ENCODE peak calls at places on chromosomes 11 and 22, in five cellular contexts. N is adipocyte, K is MM.1S, E is H9, F is SK-N-SH. O is an unnamed sample. For H3K4me1, the result is how much of the 10 kb centered on the place peaks cover.

GRCh38 chr22:46593211-46593676 is 26.9 kb upstream of the GRAMD4 start:
- DNase-seq in N (no peak), K (no peak), E (no peak), F (no peak), O (peak)

GRCh38 chr11:1085440-1086170 is 10.9 kb downstream of the MUC2 start:
- DNase-seq in N (no peak), K (no peak), E (no peak), F (no peak), O (no peak)

GRCh38 chr11:65151500-65151899 is 17.2 kb upstream of the SYVN1 start:
- DNase-seq in N (no peak), K (no peak), E (no peak), F (no peak), O (no peak)

GRCh38 chr11:94803491-94803890 is 35.3 kb downstream of the AMOTL1 start:
- DNase-seq in N (peak), K (no peak), E (no peak), F (no peak), O (no peak)

GRCh38 chr11:87453531-87454089 is 415.9 kb downstream of the TMEM135 start:
- DNase-seq in N (no peak), K (peak), E (no peak), F (no peak), O (no peak)

GRCh38 chr11:66727282-66727882 is 1.6 kb downstream of the SPTBN2 start:
- DNase-seq in N (peak), K (peak), E (peak), F (peak), O (peak)

GRCh38 chr11:60988658-60989057 is 17.2 kb downstream of the CD6 start:
- DNase-seq in N (no peak), K (no peak), E (no peak), F (no peak), O (no peak)

GRCh38 chr11:119829407-119829806 is 100.4 kb upstream of the NECTIN1 start:
- DNase-seq in N (no peak), K (no peak), E (no peak), F (no peak), O (no peak)

GRCh38 chr22:36577019-36577418 is 48.1 kb upstream of the EIF3D start:
- DNase-seq in N (peak), K (no peak), E (no peak), F (no peak), O (peak)

GRCh38 chr22:37242395-37242918 is 1.6 kb downstream of the RAC2 start:
- DNase-seq in N (no peak), K (peak), E (no peak), F (peak), O (no peak)

GRCh38 chr11:120316880-120317688 is 8.0 kb upstream of the TLCD5 start:
- DNase-seq in N (no peak), K (no peak), E (peak), F (no peak), O (no peak)

GRCh38 chr22:23169032-23169384 is 11.3 kb upstream of the BCR start:
- DNase-seq in N (no peak), K (no peak), E (no peak), F (no peak), O (no peak)

GRCh38 chr22:49797706-49798105 is 30.0 kb downstream of the BRD1 start:
- DNase-seq in N (no peak), K (no peak), E (no peak), F (no peak), O (no peak)

GRCh38 chr11:87878373-87878779 is 296.9 kb downstream of the RAB38 start:
- DNase-seq in N (peak), K (peak), E (no peak), F (no peak), O (peak)

GRCh38 chr11:108943853-108944252 is 279.0 kb downstream of the DDX10 start:
- DNase-seq in N (no peak), K (no peak), E (no peak), F (no peak), O (no peak)

GRCh38 chr22:20550057-20550817 is 42.8 kb downstream of the MED15 start:
- DNase-seq in N (no peak), K (no peak), E (no peak), F (no peak), O (no peak)

GRCh38 chr22:44574581-44575343 is 76.7 kb upstream of the RTL6 start:
- DNase-seq in N (no peak), K (no peak), E (no peak), F (peak), O (peak)

GRCh38 chr22:20229916-20230775 is 38.0 kb downstream of the RTN4R start:
- DNase-seq in N (no peak), K (no peak), E (no peak), F (no peak), O (no peak)

GRCh38 chr22:42236268-42236667 is 34.2 kb downstream of the TCF20 start:
- DNase-seq in N (no peak), K (no peak), E (no peak), F (no peak), O (no peak)

GRCh38 chr22:48504519-48505140 is 1323.0 kb downstream of the BRD1 start:
- DNase-seq in N (no peak), K (no peak), E (no peak), F (no peak), O (no peak)

GRCh38 chr11:135027461-135027860 is 615.4 kb upstream of the B3GAT1 start:
- DNase-seq in N (peak), K (peak), E (peak), F (no peak), O (peak)

GRCh38 chr11:20559523-20560300 is 39.7 kb upstream of the SLC6A5 start:
- DNase-seq in N (no peak), K (no peak), E (no peak), F (no peak), O (no peak)

GRCh38 chr11:64742940-64743590 is 877 bp downstream of the RASGRP2 start:
- DNase-seq in N (peak), K (peak), E (peak), F (peak), O (no peak)

GRCh38 chr11:74141274-74141695 is 29.5 kb downstream of the C2CD3 start:
- DNase-seq in N (no peak), K (no peak), E (no peak), F (no peak), O (peak)

GRCh38 chr11:92226331-92227232 is 2.0 kb downstream of the FAT3 start:
- DNase-seq in N (peak), K (no peak), E (peak), F (peak), O (peak)

GRCh38 chr11:31986201-31986889 is 104.5 kb upstream of the RCN1 start:
- DNase-seq in N (no peak), K (no peak), E (no peak), F (no peak), O (no peak)

GRCh38 chr22:39152511-39153219 is at the start of gene CBX7:
- DNase-seq in N (peak), K (peak), E (peak), F (peak), O (peak)

GRCh38 chr22:37636186-37636948 is 3.1 kb upstream of the SH3BP1 start:
- DNase-seq in N (peak), K (peak), E (no peak), F (no peak), O (peak)

GRCh38 chr11:66020618-66021357 is 5.5 kb downstream of the CATSPER1 start:
- DNase-seq in N (peak), K (no peak), E (no peak), F (no peak), O (peak)

GRCh38 chr11:690738-691633 is 4.0 kb downstream of the DEAF1 start:
- DNase-seq in N (no peak), K (no peak), E (no peak), F (no peak), O (no peak)

DNA sequence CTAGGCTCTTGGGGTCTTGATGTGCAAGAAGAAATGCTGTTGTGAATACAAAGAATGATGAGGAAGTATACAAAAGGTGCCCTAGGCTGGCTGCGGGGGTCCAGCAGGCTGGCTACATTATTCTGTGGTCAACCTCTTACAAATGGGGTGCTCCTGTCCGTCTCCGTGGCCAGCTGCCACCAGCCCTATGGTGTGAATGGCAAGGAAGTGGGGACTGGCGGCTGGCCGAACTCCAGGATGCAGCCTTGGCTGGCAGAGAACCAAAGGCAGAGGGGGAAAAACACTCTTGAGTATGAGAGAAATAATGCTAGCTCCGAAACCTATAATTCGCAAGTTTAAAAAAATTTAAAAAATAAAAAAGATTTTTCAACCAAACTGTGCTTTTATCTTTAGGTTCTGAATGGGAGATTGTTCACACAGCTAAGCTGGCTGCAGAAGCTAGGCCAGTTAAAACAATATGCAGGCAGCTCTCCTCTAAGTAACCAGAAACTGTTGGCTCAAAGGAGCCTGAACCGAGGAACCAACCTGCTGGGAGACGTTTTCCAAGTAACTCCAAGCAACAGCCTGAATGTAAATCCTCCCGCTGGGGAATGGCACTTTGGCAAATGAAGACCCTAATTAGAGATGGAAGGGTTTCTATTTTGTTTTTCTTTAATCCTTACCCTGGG is 50.3 kb downstream of the C22orf31 start:
- DNase-seq in N (no peak), K (no peak), E (no peak), F (no peak), O (no peak)
- H3K4me1 ChIP-seq in N (under half), K (under half), E (under half), F (under half), O (under half)

GRCh38 chr11:11089805-11090204 is 232.0 kb upstream of the ZBED5 start:
- DNase-seq in N (no peak), K (peak), E (no peak), F (no peak), O (no peak)
- H3K9ac ChIP-seq in N (no peak), K (no peak), E (no peak), F (no peak), O (no peak)

GRCh38 chr22:24986816-24987215 is 34.3 kb downstream of the KIAA1671 start:
- DNase-seq in N (no peak), K (no peak), E (no peak), F (no peak), O (no peak)

GRCh38 chr22:24992946-24993345 is 40.4 kb downstream of the KIAA1671 start:
- DNase-seq in N (no peak), K (no peak), E (no peak), F (no peak), O (no peak)

GRCh38 chr22:24990344-24990905 is 37.9 kb downstream of the KIAA1671 start:
- DNase-seq in N (no peak), K (no peak), E (no peak), F (no peak), O (no peak)

GRCh38 chr22:24989135-24989534 is 36.6 kb downstream of the KIAA1671 start:
- DNase-seq in N (no peak), K (no peak), E (no peak), F (no peak), O (no peak)

DNA sequence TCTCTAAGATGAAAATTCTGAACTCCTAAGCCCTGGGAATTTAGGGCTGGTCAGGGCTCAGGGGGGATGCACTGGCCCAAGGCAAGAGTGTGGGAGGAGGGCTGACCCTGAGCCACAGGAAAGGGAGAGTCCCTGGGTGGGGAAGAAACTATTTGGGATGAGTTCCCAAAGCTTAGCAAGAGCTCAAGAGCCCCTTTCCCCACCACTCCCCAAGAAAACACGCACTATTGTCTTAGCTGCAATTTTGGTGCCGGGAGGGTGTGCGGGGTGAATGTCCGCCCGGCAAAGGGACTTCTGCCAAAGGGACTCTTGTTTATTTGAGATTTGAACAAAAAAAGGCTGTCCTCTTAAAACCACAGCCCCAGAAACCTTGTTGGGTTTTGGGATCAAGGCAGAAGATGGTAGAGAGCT is 37.0 kb downstream of the KIAA1671 start:
- DNase-seq in N (no peak), K (no peak), E (no peak), F (no peak), O (peak)
- H3K4me1 ChIP-seq in N (under half), K (under half), E (under half), F (under half), O (under half)

GRCh38 chr11:69270929-69271328 is 23.0 kb upstream of the MYEOV start:
- DNase-seq in N (no peak), K (no peak), E (no peak), F (no peak), O (no peak)

GRCh38 chr11:69269926-69270697 is 23.8 kb upstream of the MYEOV start:
- DNase-seq in N (no peak), K (no peak), E (no peak), F (no peak), O (no peak)

GRCh38 chr11:69273571-69273970 is 20.4 kb upstream of the MYEOV start:
- DNase-seq in N (no peak), K (no peak), E (no peak), F (no peak), O (no peak)

GRCh38 chr11:69272961-69273461 is 20.9 kb upstream of the MYEOV start:
- DNase-seq in N (no peak), K (no peak), E (no peak), F (no peak), O (no peak)

GRCh38 chr11:69272055-69272454 is 21.9 kb upstream of the MYEOV start:
- DNase-seq in N (no peak), K (no peak), E (no peak), F (no peak), O (no peak)
- H3K9ac ChIP-seq in N (no peak), K (no peak), E (no peak), F (no peak), O (no peak)

GRCh38 chr11:128506999-128507591 is 80.3 kb downstream of the ETS1 start:
- DNase-seq in N (peak), K (no peak), E (no peak), F (peak), O (peak)
- H3K4me1 ChIP-seq in N (half or more), K (under half), E (under half), F (half or more), O (half or more)